ENCODE peak calls at places on chromosomes 3 and 15, in six cellular contexts. G is heart left ventricle; W is GM23248; H is cardiac muscle cell; Y is vagina; X is naive thymus-derived CD4-positive, alpha-beta T cell. N is an unnamed sample. For H3K4me1 and H3K9me3, the result is how much of the 10 kb centered on the place peaks cover.

GRCh38 chr3:36135863-36136262 is 244.4 kb upstream of the STAC start:
- DNase-seq in H (no peak), X (no peak), G (no peak), Y (no peak), W (no peak), N (no peak)

GRCh38 chr3:44074181-44074580 is 167.5 kb upstream of the TOPAZ1 start:
- DNase-seq in H (no peak), X (no peak), W (no peak), G (no peak), Y (no peak), N (no peak)

GRCh38 chr3:30458781-30459180 is 147.6 kb upstream of the TGFBR2 start:
- DNase-seq in Y (no peak), G (no peak), H (no peak), W (no peak), X (no peak), N (no peak)

GRCh38 chr3:37661615-37662306 is 199.9 kb upstream of the CTDSPL start:
- DNase-seq in Y (no peak), X (no peak), H (no peak), W (no peak), G (peak), N (no peak)

GRCh38 chr3:188683032-188683491 is 488.7 kb upstream of the TPRG1 start:
- DNase-seq in G (no peak), Y (no peak), X (peak), W (peak), H (no peak), N (peak)

GRCh38 chr3:186810597-186810996 is 4.3 kb upstream of the RFC4 start:
- DNase-seq in W (no peak), Y (no peak), H (no peak), G (no peak), X (no peak), N (no peak)

GRCh38 chr15:39845582-39845981 is 62.9 kb upstream of the FSIP1 start:
- DNase-seq in X (no peak), G (no peak), H (no peak), W (no peak), Y (no peak), N (no peak)

GRCh38 chr15:77554306-77555080 is 78.2 kb downstream of the LINGO1 start:
- DNase-seq in X (no peak), W (no peak), H (no peak), Y (no peak), G (no peak), N (no peak)

GRCh38 chr3:79729096-79729495 is 38.7 kb downstream of the ROBO1 start:
- DNase-seq in G (no peak), W (peak), H (peak), Y (no peak), X (no peak), N (no peak)

GRCh38 chr15:94263341-94264273 is 32.2 kb downstream of the MCTP2 start:
- DNase-seq in W (peak), Y (no peak), G (no peak), X (no peak), H (no peak), N (no peak)

GRCh38 chr15:68726246-68726645 is 94.4 kb downstream of the ANP32A start:
- DNase-seq in X (no peak), Y (no peak), G (no peak), H (no peak), W (no peak), N (no peak)

GRCh38 chr3:18633002-18633401 is 207.9 kb upstream of the SATB1 start:
- DNase-seq in Y (no peak), G (no peak), H (no peak), X (no peak), W (no peak), N (no peak)

GRCh38 chr3:194206375-194206774 is 70.4 kb downstream of the HES1 start:
- DNase-seq in G (no peak), W (peak), X (no peak), Y (peak), H (no peak), N (no peak)

GRCh38 chr15:25372298-25372697 is 66.5 kb downstream of the UBE3A start:
- DNase-seq in H (no peak), G (no peak), X (no peak), Y (no peak), W (peak), N (no peak)

GRCh38 chr3:4417449-4417848 is 49.6 kb downstream of the SUMF1 start:
- DNase-seq in H (peak), X (no peak), Y (no peak), G (no peak), W (peak), N (no peak)

GRCh38 chr15:25773248-25773647 is 89.9 kb downstream of the ATP10A start:
- DNase-seq in Y (peak), H (no peak), G (no peak), X (no peak), W (no peak), N (no peak)

GRCh38 chr3:102400142-102400541 is 34.7 kb upstream of the ZPLD1 start:
- DNase-seq in W (peak), Y (no peak), H (no peak), G (no peak), X (no peak), N (no peak)

GRCh38 chr15:74489518-74490338 is 28.8 kb upstream of the UBL7 start:
- DNase-seq in X (peak), G (no peak), Y (no peak), W (peak), H (peak), N (peak)

GRCh38 chr3:122414391-122414790 is 1.5 kb downstream of the WDR5B start:
- DNase-seq in Y (no peak), W (peak), G (no peak), H (no peak), X (no peak), N (no peak)

GRCh38 chr3:157360044-157360443 is 76.6 kb upstream of the PTX3 start:
- DNase-seq in W (peak), X (no peak), G (no peak), Y (no peak), H (no peak), N (no peak)

GRCh38 chr3:73175698-73176097 is 114.2 kb downstream of the EBLN2 start:
- DNase-seq in Y (no peak), W (no peak), H (no peak), G (no peak), X (no peak), N (no peak)

GRCh38 chr3:151568095-151568685 is 107.3 kb upstream of the IGSF10 start:
- DNase-seq in X (no peak), Y (no peak), G (no peak), W (peak), H (no peak), N (no peak)

GRCh38 chr3:147411777-147412176 is 2.6 kb downstream of the ZIC1 start:
- DNase-seq in G (no peak), X (no peak), W (peak), Y (no peak), H (no peak), N (no peak)

GRCh38 chr3:187288176-187288893 is 3.2 kb downstream of the MASP1 start:
- DNase-seq in W (peak), G (no peak), Y (no peak), H (no peak), X (no peak), N (no peak)

GRCh38 chr3:188941103-188941502 is 230.7 kb upstream of the TPRG1 start:
- DNase-seq in X (no peak), H (no peak), W (no peak), Y (no peak), G (no peak), N (no peak)

GRCh38 chr3:81874738-81875137 is 113.3 kb upstream of the GBE1 start:
- DNase-seq in W (no peak), H (no peak), X (no peak), G (no peak), Y (no peak), N (no peak)

GRCh38 chr15:79308874-79309273 is 2.0 kb upstream of the TMED3 start:
- DNase-seq in H (no peak), Y (no peak), W (no peak), X (no peak), G (no peak), N (no peak)

GRCh38 chr3:193970773-193971206 is 165.2 kb upstream of the HES1 start:
- DNase-seq in H (no peak), W (no peak), G (no peak), Y (no peak), X (no peak), N (no peak)

GRCh38 chr3:183455064-183455463 is 26.6 kb upstream of the MCF2L2 start:
- DNase-seq in G (no peak), Y (no peak), W (peak), H (no peak), X (no peak), N (no peak)

GRCh38 chr3:70861234-70861633 is 548.8 kb upstream of the MDFIC2 start:
- DNase-seq in W (peak), G (no peak), Y (no peak), X (no peak), H (no peak), N (no peak)

DNA sequence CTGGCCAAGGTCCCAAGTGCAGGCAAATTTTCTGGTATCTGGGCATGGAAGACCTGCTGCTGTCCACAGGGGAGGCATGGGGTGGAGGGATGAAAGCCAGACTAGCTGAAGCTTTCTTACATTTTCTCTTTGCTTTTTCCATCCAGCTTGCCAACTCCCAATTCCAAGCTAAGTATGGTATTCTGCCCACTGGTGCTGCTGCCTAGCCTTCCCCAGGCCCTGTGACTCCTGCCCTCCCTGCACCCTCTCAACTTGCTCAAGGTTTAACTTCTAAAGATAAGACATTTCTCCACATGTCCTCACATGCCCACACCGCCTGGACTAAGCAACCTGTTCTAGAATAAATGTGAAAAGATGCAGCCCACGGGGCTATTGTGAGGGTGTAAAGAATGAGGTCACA is 59.5 kb upstream of the HACD2 start:
- DNase-seq in H (no peak), Y (no peak), G (no peak), X (no peak), W (no peak), N (no peak)
- H3K4me1 ChIP-seq in H (under half), Y (under half), G (under half), X (under half), W (under half), N (under half)

GRCh38 chr15:75523011-75523410 is 56.1 kb downstream of the PTPN9 start:
- DNase-seq in H (no peak), G (no peak), W (no peak), Y (no peak), X (no peak), N (no peak)
- H3K9me3 ChIP-seq in H (under half), G (under half), W (under half), Y (under half), X (under half), N (under half)

GRCh38 chr15:84888639-84889038 is 4.2 kb downstream of the SLC28A1 start:
- DNase-seq in X (no peak), W (no peak), H (no peak), Y (no peak), G (no peak), N (no peak)
- H3K27ac ChIP-seq in X (no peak), W (no peak), H (no peak), Y (no peak), G (no peak), N (no peak)

GRCh38 chr3:46947981-46948791 is 28.4 kb downstream of the CCDC12 start:
- DNase-seq in Y (no peak), W (peak), X (peak), H (no peak), G (peak), N (peak)

GRCh38 chr3:46952813-46953212 is 23.7 kb downstream of the CCDC12 start:
- DNase-seq in G (no peak), H (no peak), W (no peak), X (no peak), Y (no peak), N (no peak)

GRCh38 chr3:46948830-46949671 is 27.5 kb downstream of the CCDC12 start:
- DNase-seq in H (peak), Y (no peak), W (no peak), X (no peak), G (peak), N (no peak)

GRCh38 chr3:46950177-46950576 is 26.4 kb downstream of the CCDC12 start:
- DNase-seq in Y (no peak), X (no peak), G (no peak), W (no peak), H (no peak), N (no peak)

GRCh38 chr3:46950661-46951241 is 25.8 kb downstream of the CCDC12 start:
- DNase-seq in H (no peak), G (no peak), X (no peak), Y (no peak), W (no peak), N (no peak)
- H3K4me1 ChIP-seq in H (half or more), G (half or more), X (half or more), Y (half or more), W (under half), N (half or more)

DNA sequence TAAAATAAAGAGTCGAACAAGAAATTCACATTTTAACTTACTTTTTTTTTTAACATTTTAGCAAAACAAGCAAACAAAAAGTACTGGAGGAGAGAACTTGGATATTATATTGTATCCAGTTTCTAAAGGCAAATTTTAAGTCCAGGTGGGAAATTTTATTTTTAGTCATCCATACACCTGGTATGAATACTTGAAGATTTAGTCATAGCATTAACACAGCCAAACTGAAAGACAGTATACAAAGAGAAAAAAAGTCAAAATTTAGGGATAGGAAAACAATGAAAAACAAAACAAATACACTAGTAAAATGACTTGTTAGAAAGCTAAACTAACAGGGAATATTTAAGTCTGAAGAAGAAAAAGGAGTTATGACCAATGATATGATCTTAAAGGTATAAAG is 69.1 kb downstream of the PROS1 start:
- DNase-seq in H (no peak), X (no peak), W (no peak), Y (no peak), G (no peak), N (no peak)
- H3K9me3 ChIP-seq in H (under half), X (under half), W (under half), Y (under half), G (under half), N (under half)

GRCh38 chr15:29873264-29873663 is 51.0 kb upstream of the TJP1 start:
- DNase-seq in W (peak), Y (no peak), G (no peak), H (no peak), X (no peak), N (no peak)

GRCh38 chr15:29874977-29875376 is 52.7 kb upstream of the TJP1 start:
- DNase-seq in Y (no peak), W (no peak), H (no peak), X (no peak), G (no peak), N (no peak)

GRCh38 chr15:29871401-29871800 is 49.1 kb upstream of the TJP1 start:
- DNase-seq in H (no peak), G (peak), X (no peak), W (no peak), Y (no peak), N (no peak)

GRCh38 chr15:29872716-29873115 is 50.4 kb upstream of the TJP1 start:
- DNase-seq in X (no peak), W (no peak), G (no peak), H (no peak), Y (no peak), N (no peak)

DNA sequence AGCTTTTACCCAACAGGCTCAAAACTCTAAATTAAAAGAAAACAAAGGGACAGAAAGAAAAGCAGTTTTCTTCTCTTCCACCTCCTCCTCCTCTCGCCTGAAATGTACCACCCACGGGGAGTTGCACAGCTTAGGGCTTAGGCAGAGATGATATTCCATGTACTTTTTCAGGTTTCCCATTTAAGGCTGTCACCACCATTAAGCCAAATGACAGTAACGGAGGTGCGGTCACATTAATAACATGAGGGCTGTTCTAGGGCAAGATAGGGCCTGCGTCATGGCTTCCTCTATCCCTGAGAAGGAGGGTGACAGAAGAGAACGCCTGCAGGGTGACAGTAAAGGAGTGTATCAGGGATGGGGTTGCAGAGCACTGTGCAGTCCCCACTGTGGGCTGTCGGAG is 51.7 kb upstream of the TJP1 start:
- DNase-seq in G (no peak), X (no peak), W (no peak), Y (no peak), H (no peak), N (no peak)
- H3K27ac ChIP-seq in G (no peak), X (no peak), W (no peak), Y (no peak), H (peak), N (no peak)

N was measured in CD4-positive, CD25-positive, alpha-beta regulatory T cell.